ENCODE peak calls at places on chromosomes 11 and 22, in six cellular contexts. V is HepG2, R is A549, J is GM12878, C is endothelial cell of umbilical vein, A is K562. W is an unnamed sample.

GRCh38 chr11:114775849-114776621 is 97.7 kb downstream of the NXPE2 start:
- DNase-seq in V (no peak), R (no peak), J (no peak), C (no peak), A (no peak), W (no peak)

GRCh38 chr11:131186629-131187075 is 183.8 kb upstream of the NTM start:
- DNase-seq in V (no peak), R (no peak), J (peak; percentile 72), C (no peak), A (no peak), W (peak; percentile 46)

GRCh38 chr22:36951746-36952145 is 38.3 kb downstream of the CSF2RB start:
- DNase-seq in V (no peak), R (no peak), J (no peak), C (no peak), A (no peak), W (no peak)

GRCh38 chr11:16610213-16610737 is 128.2 kb upstream of the C11orf58 start:
- DNase-seq in V (no peak), R (no peak), J (no peak), C (no peak), A (no peak), W (no peak)

GRCh38 chr11:127643659-127644058 is 643.1 kb upstream of the KIRREL3 start:
- DNase-seq in V (no peak), R (no peak), J (no peak), C (no peak), A (no peak), W (no peak)

GRCh38 chr11:120131941-120132644 is 5.8 kb downstream of the TRIM29 start:
- DNase-seq in V (peak; percentile 25), R (no peak), J (no peak), C (no peak), A (no peak), W (no peak)

GRCh38 chr22:21760640-21761039 is 25.0 kb upstream of the YPEL1 start:
- DNase-seq in V (no peak), R (no peak), J (no peak), C (no peak), A (peak; percentile 79), W (peak; percentile 63)

GRCh38 chr11:56906683-56907148 is 82.0 kb upstream of the OR5AK2 start:
- DNase-seq in V (no peak), R (peak; percentile 33), J (no peak), C (no peak), A (no peak), W (no peak)

GRCh38 chr11:96049426-96049825 is 125.5 kb upstream of the MTMR2 start:
- DNase-seq in V (no peak), R (no peak), J (no peak), C (no peak), A (no peak), W (no peak)

DNA sequence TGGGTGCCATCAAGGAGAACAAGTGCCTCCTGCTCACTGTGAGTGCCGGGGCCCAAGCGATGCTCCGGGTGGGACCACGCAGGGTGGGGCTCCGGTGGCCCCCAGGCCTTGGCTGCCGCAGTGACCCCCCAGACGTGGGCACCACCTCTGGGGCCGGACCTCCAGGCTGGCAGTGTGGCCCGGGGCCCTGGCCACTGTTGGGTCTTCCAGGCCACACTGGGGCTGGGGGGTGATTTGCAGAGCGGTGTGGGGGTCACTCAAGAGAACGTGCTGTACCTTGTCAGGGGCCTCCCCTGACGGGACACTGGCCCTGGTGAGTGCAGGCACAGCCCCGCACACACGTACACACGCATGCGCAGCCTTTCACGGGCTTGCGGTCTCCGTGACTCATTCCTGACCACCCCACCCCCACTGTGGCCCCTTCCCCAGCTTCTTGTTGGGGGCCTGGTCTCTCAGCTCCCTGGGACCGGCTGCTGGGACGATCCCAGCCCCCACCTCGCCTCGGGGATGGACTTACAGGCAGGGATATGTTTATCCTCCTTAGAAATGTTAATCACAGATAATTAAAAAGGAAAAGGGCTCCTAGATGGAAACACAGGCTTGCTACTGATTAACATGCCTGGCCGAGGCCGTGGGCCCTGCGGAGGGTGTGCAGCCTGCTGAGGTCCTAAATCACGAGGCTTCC is 20.2 kb downstream of the TSPAN4 start:
- DNase-seq in V (no peak), R (no peak), J (no peak), C (no peak), A (no peak), W (peak; percentile 62)
- H3K4me3 ChIP-seq in V (no peak overlapping the region), R (no peak overlapping the region), J (no peak overlapping the region), C (no peak overlapping the region), A (no peak overlapping the region), W (no peak overlapping the region)

GRCh38 chr11:64305691-64306562 is 603 bp downstream of the ESRRA start:
- DNase-seq in V (peak; percentile 77), R (peak; percentile 38), J (no peak), C (peak; percentile 52), A (peak; percentile 80), W (peak; percentile 91)
- TF ChIP-seq CTCF in V (peak; percentile 90), R (peak; percentile 61), J (peak; percentile 47), C (peak; percentile 45), A (peak; percentile 67), W (peak; percentile 40)

GRCh38 chr11:125412177-125412496 is 83.9 kb downstream of the FEZ1 start:
- DNase-seq in V (no peak), R (no peak), J (no peak), C (no peak), A (no peak), W (no peak)

GRCh38 chr11:125410091-125410490 is 86.0 kb downstream of the FEZ1 start:
- DNase-seq in V (no peak), R (no peak), J (no peak), C (no peak), A (no peak), W (no peak)

GRCh38 chr11:125404811-125405481 is 91.1 kb downstream of the FEZ1 start:
- DNase-seq in V (peak; percentile 11), R (peak; percentile 43), J (no peak), C (peak; percentile 47), A (peak; percentile 92), W (peak; percentile 58)

GRCh38 chr11:125407046-125407445 is 89.0 kb downstream of the FEZ1 start:
- DNase-seq in V (no peak), R (no peak), J (no peak), C (no peak), A (no peak), W (no peak)

GRCh38 chr11:125408281-125408680 is 87.8 kb downstream of the FEZ1 start:
- DNase-seq in V (no peak), R (no peak), J (no peak), C (no peak), A (no peak), W (no peak)
- TF ChIP-seq MYC in V (no peak), R (no peak), J (no peak), C (no peak), A (no peak), W (no peak)

GRCh38 chr11:109894242-109894641 is 198.9 kb upstream of the ZC3H12C start:
- DNase-seq in V (no peak), R (no peak), J (no peak), C (no peak), A (no peak), W (no peak)
- H3K4me3 ChIP-seq in V (no peak overlapping the region), R (no peak overlapping the region), J (no peak overlapping the region), C (no peak overlapping the region), A (no peak overlapping the region), W (no peak overlapping the region)

GRCh38 chr22:46611189-46611588 is 9.0 kb upstream of the GRAMD4 start:
- DNase-seq in V (no peak), R (no peak), J (no peak), C (no peak), A (no peak), W (no peak)

GRCh38 chr22:46614070-46614931 is 5.9 kb upstream of the GRAMD4 start:
- DNase-seq in V (no peak), R (no peak), J (peak; percentile 70), C (no peak), A (no peak), W (no peak)

GRCh38 chr22:46613606-46613997 is 6.6 kb upstream of the GRAMD4 start:
- DNase-seq in V (no peak), R (no peak), J (peak; percentile 28), C (peak; percentile 48), A (no peak), W (peak; percentile 60)

GRCh38 chr22:46612904-46613605 is 7.1 kb upstream of the GRAMD4 start:
- DNase-seq in V (peak; percentile 35), R (no peak), J (no peak), C (peak; percentile 15), A (no peak), W (no peak)

DNA sequence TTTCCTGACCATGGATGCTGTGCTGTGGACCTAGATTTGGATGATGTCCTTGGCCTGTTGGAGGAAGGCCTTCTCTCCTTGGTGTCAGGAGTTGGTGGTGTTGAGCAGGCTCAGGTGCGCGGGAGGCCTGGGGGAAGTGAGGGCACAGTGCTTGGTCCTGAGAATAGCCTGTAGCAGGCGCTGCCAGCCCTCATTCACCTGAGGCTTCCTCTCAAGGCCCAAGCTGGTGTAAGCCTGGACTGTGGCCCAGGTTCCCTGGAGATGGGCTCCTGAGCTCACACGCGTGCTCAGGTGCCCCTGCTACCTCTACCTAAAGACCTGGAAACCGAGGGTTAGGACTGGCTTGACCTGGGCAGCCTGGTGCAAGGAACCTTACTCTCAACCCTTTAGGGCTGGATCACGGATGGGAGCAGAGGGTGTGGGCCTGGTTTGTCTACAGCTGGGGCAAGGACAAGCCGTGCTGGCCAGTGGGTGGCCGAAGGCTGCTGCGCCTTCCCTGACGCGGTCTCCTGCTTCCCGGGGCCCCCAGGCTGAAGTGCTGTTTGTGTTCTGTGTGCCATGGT is 7.8 kb upstream of the GRAMD4 start:
- DNase-seq in V (no peak), R (no peak), J (no peak), C (no peak), A (no peak), W (no peak)
- TF ChIP-seq CTCF in V (peak; percentile 42), R (no peak), J (no peak), C (no peak), A (no peak), W (no peak)

GRCh38 chr22:23402275-23403151 is 177.6 kb downstream of the IGLL1 start:
- DNase-seq in V (peak; percentile 67), R (peak; percentile 48), J (no peak), C (peak; percentile 39), A (peak; percentile 91), W (peak; percentile 59)

GRCh38 chr22:23403152-23403719 is 176.9 kb downstream of the IGLL1 start:
- DNase-seq in V (no peak), R (no peak), J (no peak), C (no peak), A (peak; percentile 11), W (no peak)

GRCh38 chr22:23403720-23404688 is 176.1 kb downstream of the IGLL1 start:
- DNase-seq in V (no peak), R (no peak), J (no peak), C (no peak), A (no peak), W (no peak)

GRCh38 chr22:23405366-23405851 is 174.7 kb downstream of the IGLL1 start:
- DNase-seq in V (no peak), R (no peak), J (no peak), C (no peak), A (no peak), W (no peak)

GRCh38 chr22:23404689-23405365 is 175.3 kb downstream of the IGLL1 start:
- DNase-seq in V (peak; percentile 35), R (no peak), J (no peak), C (peak; percentile 11), A (no peak), W (no peak)
- TF ChIP-seq MYC in V (no peak), R (no peak), J (no peak), C (no peak), A (no peak), W (no peak)